ENCODE peak calls at places on chromosomes 16 and 17, in seven cellular contexts. L, O, R, H, U, S and K are unnamed samples.

GRCh38 chr16:56192971-56193936 is 2.0 kb downstream of the GNAO1 start:
- DNase-seq in L (no peak), O (no peak), R (no peak), H (peak), U (no peak), S (no peak), K (no peak)

GRCh38 chr17:79797492-79798295 is 817 bp upstream of the CBX8 start:
- DNase-seq in L (no peak), O (no peak), R (peak), H (peak), U (no peak), S (peak), K (no peak)

GRCh38 chr17:43171761-43172487 is 910 bp downstream of the NBR1 start:
- DNase-seq in L (peak), O (no peak), R (peak), H (no peak), U (peak), S (peak), K (peak)

GRCh38 chr17:58215685-58216084 is 3.4 kb downstream of the MKS1 start:
- DNase-seq in L (no peak), O (no peak), R (no peak), H (no peak), U (no peak), S (no peak), K (no peak)

GRCh38 chr17:45770632-45771472 is 13.3 kb upstream of the CRHR1 start:
- DNase-seq in L (no peak), O (no peak), R (no peak), H (peak), U (no peak), S (no peak), K (no peak)

GRCh38 chr17:61129876-61130275 is 269.8 kb upstream of the TBX2 start:
- DNase-seq in L (no peak), O (no peak), R (no peak), H (no peak), U (no peak), S (no peak), K (peak)

GRCh38 chr16:49533436-49533835 is 159.8 kb downstream of the C16orf78 start:
- DNase-seq in L (no peak), O (no peak), R (no peak), H (no peak), U (no peak), S (no peak), K (no peak)

GRCh38 chr17:823501-823902 is 41.3 kb downstream of the MRM3 start:
- DNase-seq in L (no peak), O (no peak), R (no peak), H (no peak), U (no peak), S (peak), K (no peak)

GRCh38 chr17:34171245-34171818 is 83.8 kb upstream of the CCL2 start:
- DNase-seq in L (peak), O (peak), R (peak), H (peak), U (peak), S (no peak), K (peak)

GRCh38 chr16:66511615-66512500 is 38.1 kb downstream of the TK2 start:
- DNase-seq in L (peak), O (no peak), R (peak), H (peak), U (peak), S (no peak), K (peak)

GRCh38 chr17:76241205-76241539 is 879 bp upstream of the RNF157 start:
- DNase-seq in L (peak), O (no peak), R (no peak), H (no peak), U (no peak), S (no peak), K (no peak)

GRCh38 chr17:71208111-71208704 is 912.6 kb upstream of the SOX9 start:
- DNase-seq in L (peak), O (no peak), R (no peak), H (no peak), U (no peak), S (no peak), K (peak)

GRCh38 chr17:34961093-34961911 is at the start of the genes CCT6B and ZNF830:
- DNase-seq in L (peak), O (peak), R (peak), H (peak), U (peak), S (peak), K (peak)

GRCh38 chr17:57523926-57524634 is 221.0 kb downstream of the CCDC182 start:
- DNase-seq in L (peak), O (no peak), R (peak), H (no peak), U (peak), S (peak), K (peak)

GRCh38 chr16:3401719-3402397 is 843 bp downstream of the ZNF174 start:
- DNase-seq in L (peak), O (no peak), R (peak), H (peak), U (peak), S (peak), K (peak)

GRCh38 chr16:73714976-73715375 is 581.6 kb upstream of the PSMD7 start:
- DNase-seq in L (no peak), O (no peak), R (no peak), H (no peak), U (no peak), S (peak), K (no peak)

GRCh38 chr16:67406628-67407027 is 9.6 kb downstream of the ZDHHC1 start:
- DNase-seq in L (peak), O (no peak), R (no peak), H (no peak), U (peak), S (no peak), K (peak)

GRCh38 chr16:2964416-2965223 is 545 bp downstream of the KREMEN2 start:
- DNase-seq in L (no peak), O (peak), R (peak), H (peak), U (no peak), S (peak), K (no peak)

GRCh38 chr16:59574296-59574695 is 840.2 kb upstream of the GOT2 start:
- DNase-seq in L (no peak), O (no peak), R (no peak), H (no peak), U (no peak), S (no peak), K (no peak)

GRCh38 chr16:3274490-3274889 is 8.8 kb upstream of the ZNF263 start:
- DNase-seq in L (no peak), O (no peak), R (no peak), H (no peak), U (no peak), S (no peak), K (no peak)

GRCh38 chr17:8133941-8134340 is 10.0 kb upstream of the HES7 start:
- DNase-seq in L (no peak), O (no peak), R (no peak), H (no peak), U (no peak), S (no peak), K (no peak)

GRCh38 chr16:6016530-6017184 is 919.1 kb upstream of the EEF2KMT start:
- DNase-seq in L (no peak), O (no peak), R (peak), H (no peak), U (no peak), S (no peak), K (no peak)

GRCh38 chr16:61836804-61837398 is 199.3 kb downstream of the CDH8 start:
- DNase-seq in L (no peak), O (no peak), R (no peak), H (no peak), U (no peak), S (no peak), K (peak)

GRCh38 chr17:3843935-3844516 is 2.0 kb downstream of the NCBP3 start:
- DNase-seq in L (peak), O (peak), R (peak), H (peak), U (peak), S (no peak), K (peak)

GRCh38 chr16:87924937-87925670 is 11.2 kb downstream of the CA5A start:
- DNase-seq in L (no peak), O (no peak), R (no peak), H (no peak), U (no peak), S (no peak), K (no peak)

GRCh38 chr16:55171241-55171640 is 152.8 kb upstream of the IRX6 start:
- DNase-seq in L (no peak), O (no peak), R (peak), H (no peak), U (no peak), S (no peak), K (no peak)

GRCh38 chr16:2517954-2518605 is 2.1 kb upstream of the AMDHD2 start:
- DNase-seq in L (no peak), O (no peak), R (no peak), H (no peak), U (no peak), S (no peak), K (no peak)

GRCh38 chr17:63405741-63406261 is 40.3 kb downstream of the CYB561 start:
- DNase-seq in L (peak), O (peak), R (peak), H (no peak), U (peak), S (no peak), K (peak)

GRCh38 chr16:71537643-71538042 is 11.4 kb downstream of the CHST4 start:
- DNase-seq in L (peak), O (no peak), R (peak), H (peak), U (peak), S (peak), K (peak)

GRCh38 chr16:89811321-89811720 is 5.1 kb downstream of the FANCA start:
- DNase-seq in L (no peak), O (no peak), R (no peak), H (no peak), U (no peak), S (no peak), K (no peak)

GRCh38 chr17:4520881-4521600 is 22.4 kb downstream of the SPNS2 start:
- DNase-seq in L (peak), O (no peak), R (no peak), H (no peak), U (peak), S (no peak), K (peak)

GRCh38 chr16:48620445-48620844 is 10.5 kb upstream of the N4BP1 start:
- DNase-seq in L (no peak), O (no peak), R (no peak), H (no peak), U (no peak), S (no peak), K (no peak)

GRCh38 chr16:57676624-57677085 is 8.5 kb downstream of the ADGRG3 start:
- DNase-seq in L (no peak), O (no peak), R (no peak), H (no peak), U (no peak), S (no peak), K (no peak)

GRCh38 chr16:15874745-15875314 is 13.6 kb downstream of the CEP20 start:
- DNase-seq in L (peak), O (no peak), R (peak), H (peak), U (peak), S (no peak), K (peak)

GRCh38 chr17:49260011-49260921 is 29.7 kb upstream of the PHOSPHO1 start:
- DNase-seq in L (peak), O (peak), R (peak), H (peak), U (peak), S (peak), K (peak)

GRCh38 chr17:48594412-48595106 is 980 bp upstream of the HOXB5 start:
- DNase-seq in L (no peak), O (no peak), R (no peak), H (no peak), U (no peak), S (no peak), K (no peak)

GRCh38 chr16:57233944-57234706 is 10.9 kb upstream of the ARL2BP start:
- DNase-seq in L (no peak), O (no peak), R (no peak), H (no peak), U (no peak), S (no peak), K (no peak)

GRCh38 chr17:933168-934083 is 46.1 kb downstream of the NXN start:
- DNase-seq in L (peak), O (no peak), R (peak), H (no peak), U (peak), S (no peak), K (peak)

GRCh38 chr16:23400387-23400930 is 52.5 kb downstream of the COG7 start:
- DNase-seq in L (no peak), O (no peak), R (no peak), H (no peak), U (no peak), S (no peak), K (no peak)